ENCODE peak calls at places on chromosomes 2 and 18, in ten cellular contexts. E, B, W, I, F, L, P, M, N and U are unnamed samples.

GRCh38 chr2:222307138-222307756 is 8.4 kb upstream of the PAX3 start:
- DNase-seq in E (no peak), B (no peak), W (no peak), I (no peak), F (no peak), L (no peak), P (no peak), M (no peak), N (no peak), U (no peak)

GRCh38 chr2:108612514-108613183 is 78.4 kb downstream of the LIMS1 start:
- DNase-seq in E (no peak), B (no peak), W (peak), I (peak), F (no peak), L (no peak), P (no peak), M (peak), N (no peak), U (no peak)

GRCh38 chr2:230124235-230124634 is 55.5 kb upstream of the SLC16A14 start:
- DNase-seq in E (no peak), B (no peak), W (no peak), I (no peak), F (no peak), L (no peak), P (no peak), M (no peak), N (no peak), U (no peak)

GRCh38 chr2:167293172-167293781 is 405.0 kb downstream of the XIRP2 start:
- DNase-seq in E (peak), B (peak), W (peak), I (peak), F (peak), L (no peak), P (peak), M (no peak), N (peak), U (no peak)

GRCh38 chr2:150520887-150521664 is 33.6 kb upstream of the RND3 start:
- DNase-seq in E (no peak), B (peak), W (peak), I (no peak), F (peak), L (no peak), P (no peak), M (no peak), N (no peak), U (no peak)

GRCh38 chr2:218960196-218961165 is 1.0 kb downstream of the CDK5R2 start:
- DNase-seq in E (no peak), B (no peak), W (no peak), I (peak), F (no peak), L (no peak), P (peak), M (peak), N (no peak), U (peak)

GRCh38 chr2:71620116-71620515 is 166.8 kb downstream of the DYSF start:
- DNase-seq in E (no peak), B (no peak), W (no peak), I (no peak), F (no peak), L (peak), P (no peak), M (no peak), N (no peak), U (peak)

GRCh38 chr2:50290718-50291117 is 741.2 kb downstream of the NRXN1 start:
- DNase-seq in E (no peak), B (no peak), W (no peak), I (no peak), F (no peak), L (no peak), P (no peak), M (no peak), N (no peak), U (no peak)

GRCh38 chr2:207423886-207424285 is 105.9 kb upstream of the CREB1 start:
- DNase-seq in E (no peak), B (peak), W (no peak), I (peak), F (peak), L (no peak), P (no peak), M (peak), N (no peak), U (no peak)

GRCh38 chr2:239991689-239992314 is 33.3 kb downstream of the NDUFA10 start:
- DNase-seq in E (no peak), B (peak), W (peak), I (peak), F (peak), L (no peak), P (no peak), M (peak), N (no peak), U (no peak)

GRCh38 chr2:147502895-147503294 is 341.9 kb upstream of the ACVR2A start:
- DNase-seq in E (no peak), B (no peak), W (no peak), I (no peak), F (no peak), L (no peak), P (no peak), M (no peak), N (no peak), U (no peak)

GRCh38 chr2:60489269-60489668 is 64.2 kb downstream of the BCL11A start:
- DNase-seq in E (no peak), B (no peak), W (no peak), I (no peak), F (no peak), L (no peak), P (no peak), M (no peak), N (no peak), U (no peak)

GRCh38 chr2:161134547-161135518 is 25.4 kb upstream of the TANK start:
- DNase-seq in E (no peak), B (peak), W (peak), I (no peak), F (no peak), L (no peak), P (no peak), M (no peak), N (no peak), U (no peak)

GRCh38 chr18:59929621-59930295 is 30.0 kb downstream of the PMAIP1 start:
- DNase-seq in E (no peak), B (no peak), W (no peak), I (no peak), F (no peak), L (no peak), P (no peak), M (no peak), N (no peak), U (no peak)

GRCh38 chr18:65018184-65018583 is 732.6 kb upstream of the CDH7 start:
- DNase-seq in E (no peak), B (no peak), W (no peak), I (no peak), F (no peak), L (no peak), P (no peak), M (no peak), N (no peak), U (no peak)

GRCh38 chr18:63514326-63514725 is 27.8 kb upstream of the SERPINB12 start:
- DNase-seq in E (no peak), B (no peak), W (no peak), I (no peak), F (no peak), L (no peak), P (no peak), M (no peak), N (no peak), U (no peak)

GRCh38 chr18:63515279-63515678 is 26.9 kb upstream of the SERPINB12 start:
- DNase-seq in E (no peak), B (no peak), W (no peak), I (no peak), F (no peak), L (no peak), P (no peak), M (no peak), N (no peak), U (no peak)

GRCh38 chr18:63508634-63509033 is 31.9 kb downstream of the SERPINB5 start:
- DNase-seq in E (no peak), B (no peak), W (no peak), I (no peak), F (no peak), L (no peak), P (no peak), M (no peak), N (no peak), U (no peak)

GRCh38 chr18:63515799-63516198 is 26.4 kb upstream of the SERPINB12 start:
- DNase-seq in E (no peak), B (no peak), W (no peak), I (no peak), F (no peak), L (no peak), P (no peak), M (no peak), N (no peak), U (no peak)

DNA sequence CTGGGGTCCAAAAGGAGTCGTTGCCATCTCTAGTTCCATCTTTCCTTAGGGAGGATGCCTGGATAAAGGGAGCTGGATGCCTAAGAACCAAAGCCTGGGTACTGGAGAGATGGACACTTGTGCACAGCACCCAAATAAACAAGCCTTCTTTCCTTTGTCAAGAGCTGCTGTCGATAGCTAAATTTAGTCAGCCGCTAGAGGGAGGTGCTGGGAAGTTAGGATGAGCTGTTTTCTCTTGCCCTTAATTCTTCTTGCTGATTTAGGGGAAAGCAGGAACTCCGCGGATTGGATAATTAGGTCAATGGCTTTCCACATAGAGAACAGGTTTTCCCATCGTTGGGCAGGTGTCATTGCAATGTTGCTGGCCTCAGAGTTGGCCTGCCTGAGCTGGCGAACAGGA is 30.9 kb upstream of the SERPINB12 start:
- DNase-seq in E (no peak), B (peak), W (peak), I (peak), F (peak), L (no peak), P (peak), M (no peak), N (no peak), U (no peak)
- TF ChIP-seq CTCF in E (no peak), B (peak), W (peak), I (peak), F (peak), L (peak), P (peak), M (peak), N (no peak), U (peak)

GRCh38 chr2:7428444-7429204 is 511.4 kb downstream of the RNF144A start:
- DNase-seq in E (no peak), B (no peak), W (no peak), I (no peak), F (no peak), L (no peak), P (no peak), M (no peak), N (no peak), U (no peak)

GRCh38 chr2:7429733-7430132 is 512.5 kb downstream of the RNF144A start:
- DNase-seq in E (no peak), B (no peak), W (no peak), I (no peak), F (no peak), L (no peak), P (no peak), M (no peak), N (no peak), U (no peak)

GRCh38 chr2:7430869-7431641 is 513.8 kb downstream of the RNF144A start:
- DNase-seq in E (peak), B (peak), W (no peak), I (peak), F (no peak), L (no peak), P (peak), M (peak), N (peak), U (no peak)

GRCh38 chr2:7432426-7432825 is 515.2 kb downstream of the RNF144A start:
- DNase-seq in E (no peak), B (no peak), W (no peak), I (no peak), F (no peak), L (no peak), P (no peak), M (no peak), N (no peak), U (no peak)

GRCh38 chr2:7430421-7430868 is 513.2 kb downstream of the RNF144A start:
- DNase-seq in E (no peak), B (no peak), W (no peak), I (no peak), F (no peak), L (no peak), P (no peak), M (no peak), N (no peak), U (no peak)
- TF ChIP-seq CTCF in E (no peak), B (no peak), W (no peak), I (no peak), F (no peak), L (no peak), P (no peak), M (no peak), N (no peak), U (no peak)

GRCh38 chr2:96265840-96266569 is at the start of the genes CIAO1 and TMEM127:
- DNase-seq in E (peak), B (peak), W (peak), I (peak), F (peak), L (peak), P (peak), M (peak), N (peak), U (peak)
- TF ChIP-seq CTCF in E (peak), B (peak), W (no peak), I (peak), F (peak), L (no peak), P (no peak), M (peak), N (peak), U (peak)

GRCh38 chr2:31033032-31033431 is 105.2 kb downstream of the GALNT14 start:
- DNase-seq in E (no peak), B (no peak), W (no peak), I (no peak), F (no peak), L (no peak), P (no peak), M (no peak), N (no peak), U (no peak)
- TF ChIP-seq CTCF in E (no peak), B (no peak), W (no peak), I (no peak), F (no peak), L (no peak), P (no peak), M (no peak), N (no peak), U (no peak)

GRCh38 chr2:48545244-48545643 is 15.3 kb downstream of the STON1 start:
- DNase-seq in E (no peak), B (no peak), W (no peak), I (no peak), F (no peak), L (no peak), P (no peak), M (no peak), N (no peak), U (no peak)
- TF ChIP-seq CTCF in E (no peak), B (no peak), W (no peak), I (no peak), F (no peak), L (no peak), P (no peak), M (no peak), N (no peak), U (peak)